ENCODE peak calls at places on chromosomes 1 and 21, in four cellular contexts. F is esophagus squamous epithelium, M is PC-9, Q is esophagus muscularis mucosa. Z is an unnamed sample.

GRCh38 chr1:22753396-22754083 is 42.9 kb downstream of the EPHB2 start:
- DNase-seq in F (no peak), M (no peak), Q (no peak), Z (no peak)

GRCh38 chr1:109050228-109050995 is 8.5 kb upstream of the WDR47 start:
- DNase-seq in F (no peak), M (no peak), Q (no peak), Z (no peak)

GRCh38 chr1:66316464-66317155 is 217.3 kb upstream of the SGIP1 start:
- DNase-seq in F (no peak), M (no peak), Q (no peak), Z (no peak)

GRCh38 chr1:203103201-203103600 is 17.4 kb upstream of the MYOG start:
- DNase-seq in F (no peak), M (no peak), Q (no peak), Z (no peak)

GRCh38 chr1:216686860-216687545 is 36.2 kb downstream of the ESRRG start:
- DNase-seq in F (no peak), M (no peak), Q (no peak), Z (no peak)

GRCh38 chr1:206631085-206631509 is 4.2 kb upstream of the DYRK3 start:
- DNase-seq in F (peak), M (peak), Q (no peak), Z (peak)

GRCh38 chr1:210905944-210906453 is 227.9 kb downstream of the KCNH1 start:
- DNase-seq in F (no peak), M (no peak), Q (no peak), Z (no peak)

GRCh38 chr1:43358121-43358745 is 548 bp upstream of the CDC20 start:
- DNase-seq in F (no peak), M (peak), Q (no peak), Z (peak)

GRCh38 chr1:210328032-210328745 is 513 bp upstream of the HHAT start:
- DNase-seq in F (no peak), M (no peak), Q (no peak), Z (no peak)

GRCh38 chr1:114959423-114959822 is 70.2 kb upstream of the TSHB start:
- DNase-seq in F (no peak), M (no peak), Q (no peak), Z (no peak)

DNA sequence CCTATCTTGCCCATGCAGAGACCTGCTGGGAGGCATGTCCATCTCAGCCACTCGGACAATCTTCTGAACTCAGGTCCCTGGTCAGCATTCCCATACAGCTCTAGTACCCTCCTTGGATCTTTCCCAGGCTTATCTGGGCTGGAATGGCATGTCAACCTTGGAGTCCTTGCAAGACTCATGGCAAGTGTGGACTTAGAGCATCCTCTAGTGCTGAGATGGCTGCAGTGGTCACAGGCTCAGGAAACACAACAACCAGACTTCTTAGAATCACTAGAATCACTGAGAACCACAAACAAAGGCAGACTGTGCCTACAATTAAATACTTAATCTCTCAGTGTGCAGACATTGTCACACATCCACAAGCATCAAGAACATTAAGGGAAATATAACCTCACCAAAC is 73.1 kb upstream of the TSHB start:
- DNase-seq in F (no peak), M (peak), Q (no peak), Z (no peak)
- TF ChIP-seq CTCF in F (no peak), M (peak), Q (no peak), Z (no peak)

GRCh38 chr1:95685091-95685490 is 451.1 kb downstream of the RWDD3 start:
- DNase-seq in F (no peak), M (no peak), Q (no peak), Z (no peak)

GRCh38 chr1:95679262-95679661 is 445.3 kb downstream of the RWDD3 start:
- DNase-seq in F (no peak), M (no peak), Q (no peak), Z (no peak)
- TF ChIP-seq CTCF in F (no peak), M (no peak), Q (no peak), Z (no peak)

GRCh38 chr1:4655674-4656532 is 1.5 kb downstream of the AJAP1 start:
- DNase-seq in F (no peak), M (no peak), Q (no peak), Z (no peak)
- TF ChIP-seq CTCF in F (peak), M (no peak), Q (peak), Z (no peak)

GRCh38 chr21:28587748-28588147 is 404.9 kb downstream of the LTN1 start:
- DNase-seq in F (no peak), M (no peak), Q (no peak), Z (no peak)
- TF ChIP-seq CTCF in F (no peak), M (no peak), Q (no peak), Z (no peak)

GRCh38 chr1:93844262-93845045 is 34.6 kb downstream of the DNTTIP2 start:
- DNase-seq in F (no peak), M (peak), Q (peak), Z (peak)
- TF ChIP-seq CTCF in F (peak), M (peak), Q (peak), Z (peak)

GRCh38 chr1:205340674-205341073 is 16.0 kb downstream of the KLHDC8A start:
- DNase-seq in F (no peak), M (no peak), Q (no peak), Z (no peak)
- TF ChIP-seq CTCF in F (no peak), M (no peak), Q (no peak), Z (no peak)

DNA sequence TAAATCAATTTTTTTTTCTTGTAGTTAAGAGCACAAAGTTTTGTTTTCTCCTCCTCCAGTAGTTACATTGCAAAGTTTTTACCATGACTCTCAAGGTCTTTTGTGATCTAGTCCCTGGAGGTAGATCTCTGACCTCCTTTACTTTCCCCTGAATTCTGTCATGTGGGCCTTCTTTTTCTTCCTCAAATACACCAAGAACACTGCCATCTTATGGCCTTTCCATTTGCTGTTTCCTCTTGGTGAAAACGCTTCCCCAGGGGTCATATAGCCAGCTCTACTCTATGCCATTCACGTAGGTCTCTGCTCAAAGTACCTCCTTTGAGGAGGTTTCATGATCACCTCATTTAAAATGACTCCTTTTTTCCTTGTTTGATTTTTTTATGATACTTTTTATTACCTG is 2.7 kb downstream of the DDX20 start:
- DNase-seq in F (no peak), M (no peak), Q (no peak), Z (no peak)
- TF ChIP-seq CTCF in F (no peak), M (no peak), Q (no peak), Z (no peak)

GRCh38 chr1:196355206-196355786 is 252.9 kb downstream of the KCNT2 start:
- DNase-seq in F (no peak), M (no peak), Q (no peak), Z (no peak)
- TF ChIP-seq CTCF in F (no peak), M (peak), Q (peak), Z (no peak)

Z was measured in B cell.